ENCODE peak calls at places on chromosomes 6 and 20, in eight cellular contexts. N, L, J, A, M, Y, R and H are unnamed samples.

GRCh38 chr20:40110241-40110910 is 578.7 kb downstream of the MAFB start:
- DNase-seq in N (no peak), L (no peak), J (no peak), A (no peak), M (no peak), Y (no peak), R (no peak), H (no peak)

GRCh38 chr6:121435444-121436069 is at the start of gene GJA1:
- DNase-seq in N (no peak), L (no peak), J (no peak), A (no peak), M (peak), Y (peak), R (no peak), H (no peak)

GRCh38 chr6:13712485-13712990 is 903 bp upstream of the RANBP9 start:
- DNase-seq in N (no peak), L (no peak), J (no peak), A (no peak), M (peak), Y (peak), R (no peak), H (no peak)

GRCh38 chr6:94177429-94177828 is 758.1 kb upstream of the EPHA7 start:
- DNase-seq in N (no peak), L (no peak), J (no peak), A (no peak), M (no peak), Y (no peak), R (no peak), H (no peak)

GRCh38 chr20:12875510-12875909 is 133.3 kb upstream of the SPTLC3 start:
- DNase-seq in N (no peak), L (no peak), J (no peak), A (no peak), M (no peak), Y (no peak), R (no peak), H (no peak)

GRCh38 chr6:152459245-152459644 is 177.9 kb downstream of the SYNE1 start:
- DNase-seq in N (no peak), L (no peak), J (no peak), A (no peak), M (no peak), Y (no peak), R (no peak), H (no peak)

GRCh38 chr20:54190200-54190599 is 16.4 kb upstream of the CYP24A1 start:
- DNase-seq in N (no peak), L (no peak), J (no peak), A (no peak), M (no peak), Y (no peak), R (no peak), H (no peak)

GRCh38 chr6:167030222-167031072 is 31.2 kb downstream of the CEP43 start:
- DNase-seq in N (no peak), L (no peak), J (no peak), A (no peak), M (no peak), Y (no peak), R (no peak), H (no peak)

GRCh38 chr6:122033564-122034181 is 365.8 kb upstream of the HSF2 start:
- DNase-seq in N (no peak), L (peak), J (no peak), A (no peak), M (peak), Y (peak), R (no peak), H (peak)

GRCh38 chr6:37547564-37548061 is 47.9 kb upstream of the CCDC167 start:
- DNase-seq in N (no peak), L (no peak), J (no peak), A (no peak), M (peak), Y (peak), R (peak), H (no peak)

GRCh38 chr20:48739395-48740268 is 88.2 kb downstream of the PREX1 start:
- DNase-seq in N (no peak), L (no peak), J (no peak), A (no peak), M (no peak), Y (no peak), R (no peak), H (no peak)

GRCh38 chr20:54172532-54172855 is 1.3 kb downstream of the CYP24A1 start:
- DNase-seq in N (no peak), L (no peak), J (no peak), A (no peak), M (no peak), Y (no peak), R (no peak), H (no peak)

DNA sequence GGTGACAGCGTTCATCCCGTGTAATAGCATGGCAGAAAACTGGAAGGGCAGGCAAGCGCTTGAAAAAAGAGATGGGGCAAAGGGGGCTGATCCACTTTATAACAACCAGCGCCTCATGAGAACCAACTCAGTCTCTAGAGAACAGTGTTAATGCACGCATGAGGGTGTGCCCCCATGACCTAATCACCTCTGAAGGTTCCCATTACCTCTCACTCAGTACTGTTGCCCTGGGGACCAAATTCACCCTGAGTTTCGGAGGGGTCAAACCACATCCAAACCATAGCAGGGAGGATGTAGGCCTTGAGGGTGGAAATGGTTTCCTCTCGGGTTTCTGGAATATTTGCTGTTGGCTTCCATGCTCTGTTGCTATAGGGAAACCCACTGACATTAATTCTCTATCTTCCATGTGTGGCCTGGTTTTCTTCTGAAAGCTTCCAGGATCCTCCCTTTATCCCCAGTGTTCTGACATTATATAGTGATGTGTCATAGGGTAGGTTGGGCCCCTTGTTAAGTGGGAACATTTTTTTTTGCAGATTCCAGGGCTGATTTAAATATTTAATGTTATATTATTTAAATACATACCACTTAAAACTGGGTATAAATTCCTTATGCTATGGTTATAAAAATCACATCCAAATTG is 65.2 kb downstream of the PPP1R14C start:
- DNase-seq in N (no peak), L (no peak), J (no peak), A (no peak), M (peak), Y (peak), R (no peak), H (no peak)
- H3K27ac ChIP-seq in N (no peak), L (no peak), J (no peak), A (no peak), M (no peak), Y (no peak), R (no peak), H (no peak)

GRCh38 chr6:41729624-41730023 is 5.8 kb downstream of the TFEB start:
- DNase-seq in N (no peak), L (no peak), J (peak), A (no peak), M (no peak), Y (no peak), R (no peak), H (no peak)

GRCh38 chr6:41726876-41727275 is 8.5 kb downstream of the TFEB start:
- DNase-seq in N (no peak), L (no peak), J (peak), A (peak), M (no peak), Y (no peak), R (no peak), H (no peak)

GRCh38 chr6:41728954-41729353 is 6.5 kb downstream of the TFEB start:
- DNase-seq in N (no peak), L (no peak), J (peak), A (peak), M (no peak), Y (no peak), R (no peak), H (no peak)

GRCh38 chr6:41727705-41728072 is 7.7 kb downstream of the TFEB start:
- DNase-seq in N (no peak), L (no peak), J (peak), A (peak), M (no peak), Y (no peak), R (no peak), H (no peak)

GRCh38 chr6:41728073-41728936 is 7.1 kb downstream of the TFEB start:
- DNase-seq in N (no peak), L (no peak), J (peak), A (peak), M (no peak), Y (no peak), R (peak), H (no peak)
- H3K4me3 ChIP-seq in N (no peak), L (no peak), J (no peak), A (no peak), M (no peak), Y (no peak), R (peak), H (no peak)

GRCh38 chr20:3797592-3798404 is 1.7 kb downstream of the CDC25B start:
- DNase-seq in N (no peak), L (peak), J (peak), A (no peak), M (peak), Y (no peak), R (no peak), H (no peak)

GRCh38 chr20:3797226-3797545 is 1.1 kb downstream of the CDC25B start:
- DNase-seq in N (no peak), L (no peak), J (peak), A (no peak), M (no peak), Y (no peak), R (no peak), H (no peak)

GRCh38 chr20:3798405-3798768 is 2.3 kb downstream of the CDC25B start:
- DNase-seq in N (no peak), L (no peak), J (peak), A (no peak), M (no peak), Y (no peak), R (no peak), H (no peak)

GRCh38 chr20:3795511-3796468 is at the start of gene CDC25B:
- DNase-seq in N (peak), L (peak), J (peak), A (peak), M (peak), Y (peak), R (peak), H (peak)

GRCh38 chr20:3796477-3797225 is 541 bp downstream of the CDC25B start:
- DNase-seq in N (no peak), L (no peak), J (no peak), A (no peak), M (no peak), Y (no peak), R (no peak), H (no peak)
- H3K27ac ChIP-seq in N (peak), L (peak), J (peak), A (no peak), M (peak), Y (peak), R (peak), H (peak)

GRCh38 chr6:145367149-145367548 is 368.2 kb downstream of the EPM2A start:
- DNase-seq in N (no peak), L (no peak), J (no peak), A (no peak), M (no peak), Y (no peak), R (no peak), H (no peak)
- H3K4me3 ChIP-seq in N (no peak), L (no peak), J (no peak), A (no peak), M (no peak), Y (no peak), R (no peak), H (no peak)

DNA sequence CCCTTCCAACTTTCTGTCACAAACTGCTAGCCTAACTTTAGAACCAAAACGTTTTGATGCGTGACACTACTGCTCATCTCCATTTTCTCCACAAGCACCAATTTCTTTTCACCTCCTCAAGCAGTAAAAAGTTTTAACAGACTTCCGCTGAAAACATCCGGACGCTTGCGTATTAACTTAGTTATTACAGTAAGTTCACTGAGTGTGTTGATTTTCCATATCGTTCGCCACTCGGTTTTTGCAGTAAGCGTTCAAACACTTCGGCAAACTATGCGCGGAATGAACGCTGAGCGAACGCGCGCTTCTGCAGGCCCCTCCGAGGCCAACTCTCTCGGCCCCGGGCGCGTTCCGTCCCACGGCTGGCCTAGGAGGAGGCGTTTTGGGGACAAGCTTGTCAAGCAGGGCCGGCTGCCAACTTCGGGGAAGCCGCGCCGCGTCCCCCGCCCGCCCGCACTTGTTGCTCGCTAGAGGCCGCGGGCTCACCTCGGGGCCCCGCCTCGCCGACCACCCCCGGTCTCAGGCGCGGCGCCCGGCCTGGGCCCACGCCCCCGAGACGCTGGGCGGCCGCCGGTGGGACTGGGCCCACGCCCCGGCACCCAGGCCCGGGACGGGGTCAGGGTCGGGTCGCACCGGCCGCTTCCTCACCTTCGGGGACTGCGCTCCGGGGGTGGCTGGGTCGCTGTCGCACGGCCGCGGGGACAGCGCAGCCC is 945 bp downstream of the PHF10 start:
- DNase-seq in N (peak), L (peak), J (peak), A (peak), M (peak), Y (peak), R (peak), H (peak)
- H3K27ac ChIP-seq in N (peak), L (peak), J (peak), A (peak), M (peak), Y (peak), R (peak), H (peak)

DNA sequence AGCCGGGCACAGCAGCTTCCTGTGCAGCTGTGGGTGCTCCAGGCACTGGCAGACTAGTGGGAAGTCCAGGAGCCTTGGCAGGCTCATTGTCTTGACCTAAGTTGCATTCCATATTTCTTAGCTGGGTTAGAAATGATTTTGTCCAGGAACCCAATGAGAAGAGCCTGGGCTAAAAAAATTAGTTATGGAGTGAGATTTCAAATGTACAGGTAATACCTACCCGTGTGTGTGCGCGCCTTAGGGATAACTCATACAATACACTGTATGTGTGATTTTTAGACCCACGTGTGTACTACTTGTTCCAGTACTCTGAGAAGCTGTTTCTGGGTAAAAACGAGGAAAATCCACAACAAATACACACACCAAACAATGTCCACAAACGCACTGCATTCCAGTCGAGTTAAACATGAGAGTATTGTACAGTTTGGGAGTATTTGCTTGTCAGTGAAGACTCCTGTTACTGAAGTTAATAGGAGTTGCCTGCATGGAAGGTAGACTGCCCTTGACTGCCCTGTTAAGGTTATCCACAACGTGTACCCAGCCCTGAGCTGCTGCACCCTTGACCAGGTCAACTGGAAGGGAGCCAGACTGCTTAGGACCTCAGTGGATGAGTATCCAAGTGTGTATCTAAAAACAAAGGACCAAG is 1.4 kb downstream of the PAQR8 start:
- DNase-seq in N (no peak), L (no peak), J (no peak), A (no peak), M (no peak), Y (no peak), R (peak), H (no peak)
- H3K4me3 ChIP-seq in N (peak), L (peak), J (peak), A (peak), M (peak), Y (peak), R (peak), H (peak)

DNA sequence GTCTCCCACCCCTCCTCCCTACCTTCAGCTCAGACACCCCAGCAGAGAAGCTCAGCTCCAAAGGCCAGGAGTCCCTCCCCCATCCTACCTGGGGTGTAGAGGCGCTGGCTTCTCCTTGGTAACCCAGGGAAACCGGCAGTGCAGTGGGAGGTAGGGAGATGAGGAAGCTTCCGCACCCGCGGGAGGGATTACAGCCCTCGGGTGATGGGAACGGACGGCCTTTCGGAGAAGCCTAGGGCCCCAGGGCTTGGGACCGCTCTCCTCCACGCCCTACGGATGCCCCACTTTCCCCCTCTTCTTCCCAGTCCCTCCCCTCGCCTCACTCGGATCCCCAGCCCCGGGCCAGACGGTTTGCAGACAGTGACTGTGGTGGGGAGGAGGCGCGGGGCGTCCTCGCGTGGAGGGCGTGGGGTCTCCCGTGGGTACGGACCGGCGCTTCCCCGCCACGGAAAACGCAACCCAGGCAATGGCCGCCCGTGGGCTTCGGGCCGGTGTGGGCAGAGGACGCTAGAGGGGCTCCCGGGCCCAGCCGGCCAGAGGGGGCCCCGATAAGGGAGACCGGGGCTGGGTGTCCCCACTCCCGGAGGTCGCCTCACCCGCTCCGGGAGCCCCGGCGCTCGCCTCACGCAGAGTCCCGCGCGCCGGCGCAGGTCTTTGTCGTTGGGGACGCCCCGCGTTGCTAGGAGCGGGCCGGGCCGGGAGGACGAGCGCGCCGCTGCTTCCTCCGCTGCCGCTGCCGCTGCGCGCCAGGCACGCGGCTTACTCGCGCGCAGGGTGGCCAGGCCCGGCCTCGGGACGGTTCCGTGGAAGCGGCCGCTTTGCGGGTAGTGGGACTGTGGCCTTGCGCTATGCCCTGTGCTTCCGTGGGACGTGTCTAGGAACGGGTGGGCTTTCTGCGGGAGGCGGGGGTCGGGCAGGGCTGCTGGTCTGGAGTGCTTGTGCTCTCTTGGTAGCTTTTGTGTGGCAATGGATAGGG is 15.8 kb downstream of the AARS2 start:
- DNase-seq in N (no peak), L (peak), J (peak), A (no peak), M (peak), Y (peak), R (no peak), H (peak)
- H3K27ac ChIP-seq in N (no peak), L (no peak), J (no peak), A (no peak), M (no peak), Y (no peak), R (no peak), H (no peak)

DNA sequence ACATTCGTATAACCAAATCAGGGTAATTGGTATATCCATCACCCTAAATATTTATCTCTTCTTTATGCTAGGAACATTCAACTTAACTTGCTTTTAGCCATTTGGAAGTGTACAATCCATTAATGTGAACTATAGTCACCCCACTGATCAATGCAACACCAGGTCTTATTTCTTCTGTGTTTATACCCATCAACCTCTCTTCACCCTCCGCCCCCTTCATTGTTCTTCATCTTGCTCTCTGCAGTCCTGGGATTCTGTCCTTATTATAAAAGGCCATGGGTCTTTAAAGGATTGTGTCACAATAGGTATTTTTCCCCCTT is 1.6 kb downstream of the ABRACL start:
- DNase-seq in N (no peak), L (no peak), J (no peak), A (no peak), M (no peak), Y (no peak), R (no peak), H (no peak)
- H3K4me3 ChIP-seq in N (peak), L (peak), J (peak), A (peak), M (peak), Y (peak), R (peak), H (peak)

GRCh38 chr20:5630071-5630470 is 120.1 kb upstream of the SHLD1 start:
- DNase-seq in N (no peak), L (no peak), J (no peak), A (no peak), M (no peak), Y (no peak), R (no peak), H (no peak)
- H3K27ac ChIP-seq in N (no peak), L (no peak), J (no peak), A (no peak), M (no peak), Y (no peak), R (no peak), H (no peak)